ENCODE peak calls at places on chromosomes 4 and X, in nine cellular contexts. Z is ascending aorta; S is amniotic stem cell; K is NAMALWA; A is left lung; C is CD4-positive, alpha-beta T cell; U is A549; Q is COR-L47; O is T-cell. J is an unnamed sample.

GRCh38 chr4:126705271-126705670 is 927.5 kb upstream of the INTU start:
- DNase-seq in Z (no peak), U (peak), K (no peak), S (no peak), O (no peak), C (no peak), Q (no peak), A (no peak), J (no peak)

GRCh38 chr4:166012129-166013078 is 139.4 kb downstream of the TLL1 start:
- DNase-seq in Q (no peak), C (no peak), U (no peak), A (no peak), Z (no peak), O (no peak), K (no peak), S (no peak), J (no peak)

GRCh38 chr4:135371137-135371536 is 1169.5 kb upstream of the PABPC4L start:
- DNase-seq in U (no peak), Z (no peak), O (no peak), A (no peak), C (no peak), Q (no peak), S (no peak), K (peak), J (peak)

GRCh38 chr4:139768913-139769312 is 103.3 kb downstream of the MGST2 start:
- DNase-seq in S (no peak), Q (no peak), A (no peak), Z (no peak), C (no peak), K (no peak), U (peak), O (no peak), J (peak)

GRCh38 chr4:41538887-41539498 is 1.0 kb downstream of the LIMCH1 start:
- DNase-seq in A (no peak), C (no peak), U (no peak), Z (peak), K (no peak), S (no peak), Q (no peak), O (no peak), J (no peak)

GRCh38 chr4:89072921-89073320 is 15.9 kb upstream of the FAM13A start:
- DNase-seq in C (no peak), Q (no peak), U (no peak), O (no peak), S (no peak), Z (no peak), K (no peak), A (no peak), J (no peak)

GRCh38 chrX:18674417-18674787 is 2.5 kb upstream of the RS1 start:
- DNase-seq in O (no peak), U (no peak), Q (no peak), A (peak), C (peak), Z (no peak), K (no peak), S (no peak), J (peak)

GRCh38 chr4:76657443-76657842 is 222.4 kb downstream of the SHROOM3 start:
- DNase-seq in Q (no peak), S (no peak), Z (no peak), C (no peak), A (no peak), K (no peak), O (no peak), U (no peak), J (no peak)

GRCh38 chr4:31045724-31046318 is 325.7 kb downstream of the PCDH7 start:
- DNase-seq in O (no peak), K (peak), A (no peak), C (no peak), Q (peak), U (peak), Z (no peak), S (peak), J (peak)